ENCODE peak calls at places on chromosomes 4 and X, in seven cellular contexts. T, W, X, M, Y, L and N are unnamed samples.

GRCh38 chr4:167233523-167234387 is 539 bp downstream of the SPOCK3 start:
- DNase-seq in T (peak; percentile 10), W (peak; percentile 27), X (peak; percentile 46), M (peak; percentile 52), Y (no peak), L (peak; percentile 19), N (no peak)

GRCh38 chr4:40227284-40227683 is 30.5 kb downstream of the RHOH start:
- DNase-seq in T (no peak), W (no peak), X (no peak), M (no peak), Y (peak; percentile 35), L (peak; percentile 16), N (no peak)

GRCh38 chrX:72461766-72462165 is 110.9 kb downstream of the HDAC8 start:
- DNase-seq in T (peak; percentile 36), W (no peak), X (no peak), M (no peak), Y (no peak), L (no peak), N (no peak)

GRCh38 chr4:114780205-114780604 is 181.6 kb downstream of the UGT8 start:
- DNase-seq in T (no peak), W (no peak), X (no peak), M (peak; percentile 68), Y (no peak), L (peak; percentile 79), N (no peak)

GRCh38 chrX:56762707-56763555 is 33.9 kb downstream of the NBDY start:
- DNase-seq in T (no peak), W (peak; percentile 38), X (no peak), M (no peak), Y (no peak), L (no peak), N (no peak)

GRCh38 chr4:75637176-75637575 is 6.8 kb upstream of the CDKL2 start:
- DNase-seq in T (peak; percentile 19), W (no peak), X (no peak), M (no peak), Y (no peak), L (no peak), N (no peak)

GRCh38 chrX:103608305-103608963 is 671 bp downstream of the TCEAL3 start:
- DNase-seq in T (no peak), W (peak; percentile 63), X (peak; percentile 12), M (peak; percentile 11), Y (no peak), L (no peak), N (no peak)

GRCh38 chr4:141155586-141155985 is 22.3 kb upstream of the RNF150 start:
- DNase-seq in T (peak; percentile 5), W (no peak), X (no peak), M (no peak), Y (no peak), L (peak; percentile 11), N (no peak)

GRCh38 chrX:54481751-54482150 is 14.3 kb downstream of the FGD1 start:
- DNase-seq in T (no peak), W (no peak), X (no peak), M (no peak), Y (no peak), L (peak; percentile 74), N (no peak)

GRCh38 chr4:156725257-156725656 is 246.3 kb downstream of the PDGFC start:
- DNase-seq in T (no peak), W (peak; percentile 40), X (no peak), M (no peak), Y (no peak), L (no peak), N (no peak)

GRCh38 chr4:96073446-96073845 is 233.6 kb downstream of the PDHA2 start:
- DNase-seq in T (peak; percentile 66), W (no peak), X (no peak), M (no peak), Y (no peak), L (no peak), N (no peak)

GRCh38 chr4:52836653-52837052 is 25.5 kb upstream of the RASL11B start:
- DNase-seq in T (peak; percentile 17), W (no peak), X (no peak), M (no peak), Y (no peak), L (no peak), N (no peak)

GRCh38 chrX:7202206-7202605 is 54.3 kb upstream of the PUDP start:
- DNase-seq in T (peak; percentile 10), W (no peak), X (no peak), M (no peak), Y (no peak), L (no peak), N (no peak)

GRCh38 chr4:111066001-111066400 is 443.1 kb upstream of the PITX2 start:
- DNase-seq in T (peak; percentile 3), W (no peak), X (no peak), M (no peak), Y (no peak), L (no peak), N (no peak)

GRCh38 chrX:53714580-53715335 is 28.2 kb upstream of the HUWE1 start:
- DNase-seq in T (peak; percentile 69), W (no peak), X (no peak), M (no peak), Y (peak; percentile 64), L (peak; percentile 46), N (peak; percentile 10)

GRCh38 chr4:2364654-2365053 is 53.8 kb downstream of the ZFYVE28 start:
- DNase-seq in T (peak; percentile 14), W (peak; percentile 80), X (peak; percentile 52), M (no peak), Y (no peak), L (no peak), N (peak; percentile 62)

GRCh38 chr4:67871867-67872266 is 11.9 kb downstream of the TMPRSS11D start:
- DNase-seq in T (peak; percentile 58), W (no peak), X (no peak), M (peak; percentile 33), Y (peak; percentile 28), L (peak; percentile 44), N (no peak)

GRCh38 chr4:20248155-20248558 is 3.5 kb upstream of the SLIT2 start:
- DNase-seq in T (no peak), W (no peak), X (no peak), M (peak; percentile 69), Y (peak; percentile 14), L (peak; percentile 60), N (no peak)

GRCh38 chr4:5973486-5974220 is 44.6 kb downstream of the C4orf50 start:
- DNase-seq in T (no peak), W (no peak), X (no peak), M (no peak), Y (no peak), L (no peak), N (no peak)
- H3K27me3 ChIP-seq in T (no peaks in the 10 kb centered on the region), W (no peaks in the 10 kb centered on the region), X (peaks cover 3% of the 10 kb centered on the region), M (peaks cover 13% of the 10 kb centered on the region), Y (no peaks in the 10 kb centered on the region), L (no peaks in the 10 kb centered on the region), N (no peaks in the 10 kb centered on the region)

DNA sequence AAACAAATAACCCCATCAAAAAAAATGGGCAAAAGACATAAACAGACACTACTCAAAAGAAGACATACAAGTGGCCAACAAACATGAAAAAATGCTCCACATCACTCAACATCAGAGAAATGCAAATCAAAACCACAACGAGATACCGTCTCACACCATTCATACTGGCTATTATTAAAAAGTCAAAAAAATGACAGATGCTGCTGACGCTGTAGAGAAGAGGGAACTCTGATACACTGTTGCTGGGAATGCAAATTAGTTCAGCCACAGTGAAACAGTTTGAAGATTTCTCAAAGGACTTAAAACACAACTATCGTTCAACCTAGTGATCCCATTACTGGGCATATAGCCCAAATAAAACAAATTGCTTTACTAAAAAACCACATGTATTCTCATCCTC is 671.2 kb upstream of the FTHL17 start:
- DNase-seq in T (no peak), W (no peak), X (no peak), M (no peak), Y (no peak), L (no peak), N (no peak)
- H3K27ac ChIP-seq in T (no peak overlapping the region), W (no peak overlapping the region), X (no peak overlapping the region), M (no peak overlapping the region), Y (no peak overlapping the region), L (no peak overlapping the region), N (no peak overlapping the region)

GRCh38 chr4:91621446-91621845 is 682.3 kb upstream of the GRID2 start:
- DNase-seq in T (peak; percentile 4), W (no peak), X (no peak), M (no peak), Y (no peak), L (no peak), N (no peak)

GRCh38 chr4:91620952-91621351 is 682.8 kb upstream of the GRID2 start:
- DNase-seq in T (no peak), W (no peak), X (no peak), M (no peak), Y (no peak), L (no peak), N (no peak)

DNA sequence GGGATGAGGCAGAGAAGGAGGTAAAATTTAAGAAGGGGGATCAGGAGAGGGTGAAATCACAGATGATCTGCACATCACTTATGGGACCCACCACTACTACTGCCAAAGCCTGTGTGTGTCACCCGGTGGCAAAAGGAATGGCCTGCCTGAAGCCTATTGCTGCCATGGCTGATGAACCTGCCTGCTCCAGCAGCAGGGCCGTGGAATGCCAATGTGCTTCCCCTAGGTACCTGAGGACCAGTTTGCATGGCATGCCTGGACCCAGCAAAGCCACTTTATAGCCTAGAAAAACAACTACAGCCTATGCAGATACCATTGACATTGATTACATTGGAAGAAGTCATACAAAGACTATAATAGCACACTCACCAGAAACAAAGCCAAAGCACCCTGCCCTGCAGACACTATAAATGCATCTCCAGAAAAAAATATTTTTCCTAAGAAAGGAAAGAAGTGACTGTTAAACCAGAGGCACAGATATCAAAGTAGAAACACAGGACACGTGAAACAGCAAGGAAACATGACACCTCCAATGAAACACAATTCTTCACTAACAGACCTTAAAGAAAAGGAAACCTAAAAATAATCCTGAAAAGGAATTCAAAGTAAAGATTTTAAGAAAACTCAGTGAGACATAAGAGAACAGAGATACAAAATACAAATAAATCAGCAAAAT is 680.7 kb upstream of the GRID2 start:
- DNase-seq in T (no peak), W (peak; percentile 12), X (no peak), M (no peak), Y (no peak), L (peak; percentile 23), N (no peak)
- H3K27me3 ChIP-seq in T (no peaks in the 10 kb centered on the region), W (no peaks in the 10 kb centered on the region), X (no peaks in the 10 kb centered on the region), M (peaks cover 16% of the 10 kb centered on the region), Y (no peaks in the 10 kb centered on the region), L (no peaks in the 10 kb centered on the region), N (no peaks in the 10 kb centered on the region)

GRCh38 chr4:1009647-1010521 is 1.5 kb upstream of the FGFRL1 start:
- DNase-seq in T (peak; percentile 38), W (no peak), X (peak; percentile 42), M (peak; percentile 83), Y (peak; percentile 38), L (peak; percentile 45), N (peak; percentile 68)
- H3K27ac ChIP-seq in T (no peak overlapping the region), W (peak overlapping the region; percentile 86), X (no peak overlapping the region), M (no peak overlapping the region), Y (peak overlapping the region; percentile 34), L (no peak overlapping the region), N (peak overlapping the region; percentile 62)